ENCODE peak calls at places on chromosomes 13 and 19, in six cellular contexts. W, Q, Z, N, U and E are unnamed samples.

GRCh38 chr13:44649118-44649455 is 73.0 kb upstream of the TSC22D1 start:
- DNase-seq in W (no peak), Q (no peak), Z (no peak), N (no peak), U (no peak), E (no peak)

GRCh38 chr13:40383922-40384321 is 282.5 kb downstream of the FOXO1 start:
- DNase-seq in W (no peak), Q (no peak), Z (no peak), N (no peak), U (no peak), E (no peak)

GRCh38 chr13:23979361-23980159 is 82.3 kb upstream of the C1QTNF9B start:
- DNase-seq in W (peak; percentile 85), Q (peak; percentile 74), Z (peak; percentile 88), N (peak; percentile 85), U (peak; percentile 58), E (no peak)

GRCh38 chr19:3146677-3147100 is 10.9 kb downstream of the GNA15 start:
- DNase-seq in W (peak; percentile 91), Q (no peak), Z (no peak), N (no peak), U (no peak), E (peak; percentile 67)

GRCh38 chr13:93687261-93687660 is 460.7 kb downstream of the GPC6 start:
- DNase-seq in W (no peak), Q (no peak), Z (peak; percentile 9), N (no peak), U (no peak), E (no peak)

GRCh38 chr19:8585894-8586750 is 8.9 kb upstream of the MYO1F start:
- DNase-seq in W (peak; percentile 90), Q (no peak), Z (peak; percentile 37), N (no peak), U (peak; percentile 29), E (peak; percentile 47)

GRCh38 chr13:76225815-76226489 is 589.8 kb downstream of the LMO7 start:
- DNase-seq in W (no peak), Q (no peak), Z (no peak), N (no peak), U (no peak), E (no peak)

GRCh38 chr13:40406405-40407138 is 259.9 kb downstream of the FOXO1 start:
- DNase-seq in W (no peak), Q (no peak), Z (peak; percentile 82), N (no peak), U (no peak), E (no peak)